ENCODE peak calls at places on chromosomes 5 and 9, in five cellular contexts. B is lower leg skin, G is ovary, J is astrocyte of the spinal cord, O is AG09309. U is an unnamed sample.

GRCh38 chr5:151082976-151083651 is 2.3 kb upstream of the TNIP1 start:
- DNase-seq in B (no peak), G (no peak), J (no peak), O (no peak), U (no peak)

GRCh38 chr9:74755999-74756398 is 131.7 kb downstream of the TRPM6 start:
- DNase-seq in B (no peak), G (no peak), J (no peak), O (no peak), U (no peak)

GRCh38 chr5:54825005-54825404 is 160.4 kb downstream of the ESM1 start:
- DNase-seq in B (no peak), G (no peak), J (peak; percentile 25), O (no peak), U (peak; percentile 78)

GRCh38 chr9:131984564-131984963 is 95.1 kb downstream of the MED27 start:
- DNase-seq in B (no peak), G (no peak), J (no peak), O (no peak), U (peak; percentile 25)

GRCh38 chr9:124209279-124209678 is 48.5 kb upstream of the NEK6 start:
- DNase-seq in B (no peak), G (no peak), J (no peak), O (no peak), U (no peak)

GRCh38 chr5:143217065-143217803 is 186.3 kb downstream of the NR3C1 start:
- DNase-seq in B (no peak), G (no peak), J (no peak), O (no peak), U (peak; percentile 71)

GRCh38 chr5:151719228-151719861 is 32.6 kb upstream of the SPARC start:
- DNase-seq in B (no peak), G (peak; percentile 37), J (no peak), O (no peak), U (peak; percentile 82)

GRCh38 chr9:121503443-121503842 is 3.8 kb upstream of the GGTA1 start:
- DNase-seq in B (no peak), G (no peak), J (no peak), O (no peak), U (no peak)

GRCh38 chr5:173770637-173771036 is 117.5 kb upstream of the CPEB4 start:
- DNase-seq in B (no peak), G (no peak), J (no peak), O (no peak), U (no peak)

GRCh38 chr9:129202613-129203555 is 24.8 kb upstream of the IER5L start:
- DNase-seq in B (peak; percentile 80), G (peak; percentile 95), J (peak; percentile 76), O (no peak), U (peak; percentile 79)

GRCh38 chr9:95333426-95333825 is 15.9 kb upstream of the FANCC start:
- DNase-seq in B (no peak), G (no peak), J (no peak), O (no peak), U (no peak)

GRCh38 chr5:12354686-12355085 is 450.4 kb upstream of the CTNND2 start:
- DNase-seq in B (no peak), G (no peak), J (no peak), O (no peak), U (no peak)

GRCh38 chr5:125153231-125153630 is 406.8 kb upstream of the ZNF608 start:
- DNase-seq in B (no peak), G (no peak), J (no peak), O (no peak), U (no peak)

GRCh38 chr5:12951846-12952245 is 992.6 kb downstream of the DNAH5 start:
- DNase-seq in B (no peak), G (no peak), J (no peak), O (no peak), U (no peak)

GRCh38 chr5:141135030-141135717 is at the start of gene PCDHB5:
- DNase-seq in B (no peak), G (peak; percentile 38), J (peak; percentile 5), O (no peak), U (peak; percentile 29)
- TF ChIP-seq CTCF in B (no peak), G (no peak), J (no peak), O (peak; percentile 70), U (peak; percentile 31)

GRCh38 chr5:35803221-35803651 is 53.5 kb upstream of the IL7R start:
- DNase-seq in B (no peak), G (peak; percentile 50), J (peak; percentile 66), O (no peak), U (peak; percentile 56)
- H3K4me3 ChIP-seq in B (no peak overlapping the region), G (no peak overlapping the region), J (no peak overlapping the region), O (no peak overlapping the region), U (no peak overlapping the region)

GRCh38 chr5:112863549-112863948 is 2.5 kb downstream of the SRP19 start:
- DNase-seq in B (no peak), G (no peak), J (no peak), O (no peak), U (no peak)

GRCh38 chr5:112857866-112858265 is 3.2 kb upstream of the SRP19 start:
- DNase-seq in B (no peak), G (no peak), J (no peak), O (peak; percentile 4), U (no peak)

GRCh38 chr5:112861638-112861985 is 525 bp downstream of the SRP19 start:
- DNase-seq in B (no peak), G (no peak), J (no peak), O (no peak), U (no peak)

GRCh38 chr5:112862085-112862484 is 998 bp downstream of the SRP19 start:
- DNase-seq in B (no peak), G (no peak), J (no peak), O (no peak), U (no peak)

DNA sequence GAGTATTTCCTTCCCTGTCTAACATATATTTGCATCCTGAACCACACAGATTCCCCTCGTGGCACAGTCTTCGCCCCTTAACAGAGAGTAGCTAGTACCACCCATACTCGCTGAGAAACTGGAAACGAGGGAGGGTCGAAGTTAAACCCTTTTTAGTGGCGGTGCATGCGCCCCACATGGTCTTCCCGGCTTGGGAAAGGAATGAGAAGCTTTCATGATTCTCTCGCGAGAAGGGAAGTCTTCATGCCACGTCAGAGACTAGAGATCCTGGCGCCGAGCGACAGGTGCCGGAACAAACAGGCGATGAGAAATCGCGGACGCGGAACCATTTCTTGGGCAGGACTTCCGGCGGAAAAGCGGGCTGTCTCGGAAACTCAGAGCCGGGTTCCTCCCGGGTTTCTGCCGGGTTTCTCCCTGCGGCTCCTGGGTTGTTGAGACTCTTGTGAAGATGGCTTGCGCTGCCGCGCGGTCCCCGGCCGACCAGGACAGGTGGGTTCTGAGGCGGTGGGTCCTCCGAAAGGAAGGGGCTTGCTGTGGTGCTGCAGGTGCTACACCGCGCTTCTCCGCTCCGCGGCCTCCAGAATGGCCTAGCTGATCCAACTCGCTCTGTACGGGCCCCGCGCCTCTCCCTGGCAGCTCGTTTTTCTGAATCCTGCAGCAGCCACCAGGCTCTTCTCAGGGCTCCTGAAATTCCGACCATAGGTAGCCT is at the start of gene SRP19:
- DNase-seq in B (peak; percentile 95), G (peak; percentile 92), J (peak; percentile 98), O (peak; percentile 91), U (peak; percentile 98)
- TF ChIP-seq CTCF in B (no peak), G (no peak), J (no peak), O (no peak), U (no peak)

GRCh38 chr5:14660836-14661235 is 3.7 kb upstream of the OTULIN start:
- DNase-seq in B (no peak), G (no peak), J (no peak), O (no peak), U (no peak)
- H3K4me3 ChIP-seq in B (no peak overlapping the region), G (no peak overlapping the region), J (no peak overlapping the region), O (no peak overlapping the region), U (no peak overlapping the region)

GRCh38 chr5:9066349-9066748 is 479.5 kb downstream of the SEMA5A start:
- DNase-seq in B (no peak), G (no peak), J (no peak), O (no peak), U (no peak)
- TF ChIP-seq CTCF in B (no peak), G (no peak), J (no peak), O (no peak), U (no peak)

DNA sequence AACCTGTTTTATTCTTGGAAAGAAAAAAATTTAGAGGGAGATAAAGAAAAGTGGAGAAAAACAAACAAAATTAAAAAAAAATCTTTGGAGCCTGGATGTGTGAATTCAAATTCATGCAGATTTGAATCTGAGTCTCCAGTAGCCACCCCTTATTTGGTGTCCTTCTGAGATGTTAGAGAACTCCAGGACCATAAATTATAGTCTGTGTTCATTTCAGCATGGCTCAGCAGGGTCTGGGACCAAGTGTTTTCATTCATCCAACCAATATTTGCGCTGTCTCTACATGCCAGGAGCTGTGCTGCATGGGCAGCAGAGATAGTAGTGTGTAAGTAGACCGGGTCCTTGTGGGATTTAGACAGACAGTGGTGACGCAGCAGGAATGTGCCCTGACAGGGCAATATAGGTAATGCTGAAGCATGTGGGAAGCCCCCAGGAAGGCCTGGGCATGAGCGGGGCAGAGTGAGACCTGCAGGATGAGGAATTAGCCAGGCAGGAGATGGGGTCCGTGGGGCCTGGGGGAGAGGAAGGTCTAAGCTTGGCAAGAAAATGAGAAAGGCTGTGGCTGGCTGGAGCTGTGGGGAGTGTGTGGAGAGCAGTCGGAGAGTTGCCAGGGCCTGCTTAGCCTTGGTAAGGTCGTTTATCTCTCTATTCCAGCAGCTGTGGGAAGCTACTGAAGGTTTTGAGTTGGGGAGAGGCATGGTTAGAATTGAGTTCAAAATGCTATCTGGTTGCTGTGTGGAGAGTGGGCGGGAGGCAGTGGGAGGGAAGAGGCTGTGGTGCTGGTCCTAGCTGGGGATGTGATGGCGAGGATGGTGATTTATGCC is 16.8 kb downstream of the STXBP1 start:
- DNase-seq in B (no peak), G (peak; percentile 77), J (no peak), O (no peak), U (no peak)
- H3K4me3 ChIP-seq in B (no peak overlapping the region), G (no peak overlapping the region), J (no peak overlapping the region), O (no peak overlapping the region), U (no peak overlapping the region)

DNA sequence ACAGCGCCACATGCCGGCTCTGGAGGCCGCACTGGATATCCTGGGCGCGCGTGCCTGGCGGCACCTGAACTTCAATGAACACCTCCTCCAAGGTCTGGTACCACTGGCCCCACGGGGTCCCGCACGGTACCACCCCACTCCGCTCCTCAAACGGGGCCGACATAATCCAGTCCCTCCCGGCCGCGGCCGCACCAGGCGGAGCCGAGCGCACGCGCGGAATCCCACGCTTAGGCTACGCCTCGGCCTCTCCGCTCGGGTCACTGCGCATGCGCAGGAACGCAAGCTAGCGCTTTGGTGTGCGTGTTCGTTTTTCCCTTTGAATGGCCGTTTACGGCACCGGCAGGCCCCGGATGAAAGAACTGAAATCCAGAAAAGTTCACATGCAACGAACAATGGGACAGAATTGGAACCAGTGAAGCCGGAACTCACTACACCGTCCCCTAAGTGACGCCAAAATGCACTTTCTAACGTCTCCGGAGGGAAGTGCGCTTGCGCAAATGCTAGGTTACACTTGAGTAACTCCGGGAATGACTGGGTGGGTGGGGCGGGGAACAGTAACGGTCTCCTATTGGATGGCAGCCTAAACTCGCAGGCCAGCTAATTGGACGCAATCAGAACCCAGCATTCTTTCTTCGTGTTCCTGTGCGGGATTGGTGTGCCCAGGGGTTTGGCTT is at the start of gene NUDCD2:
- DNase-seq in B (peak; percentile 97), G (peak; percentile 98), J (peak; percentile 98), O (peak; percentile 97), U (peak; percentile 99)
- TF ChIP-seq CTCF in B (no peak), G (no peak), J (peak; percentile 44), O (peak; percentile 24), U (peak; percentile 21)